ENCODE peak calls at places on chromosomes 1 and 21, in five cellular contexts. K is amygdala, Z is iris pigment epithelial cell, Y is NCI-H345, V is activated gamma-delta T cell treated with Interleukin-2 at 50 U/mL for 16 hours. E is an unnamed sample.

GRCh38 chr1:193905288-193906085 is 719.1 kb upstream of the B3GALT2 start:
- DNase-seq in K (no peak), Z (peak), Y (no peak), V (no peak), E (no peak)

GRCh38 chr1:156912310-156912709 is 8.1 kb upstream of the LRRC71 start:
- DNase-seq in K (no peak), Z (no peak), Y (no peak), V (no peak), E (no peak)

GRCh38 chr1:29550119-29550841 is 314.0 kb downstream of the PTPRU start:
- DNase-seq in K (no peak), Z (no peak), Y (no peak), V (no peak), E (no peak)

GRCh38 chr1:107707111-107707510 is 257.9 kb downstream of the VAV3 start:
- DNase-seq in K (no peak), Z (no peak), Y (no peak), V (no peak), E (no peak)

GRCh38 chr1:29267341-29268070 is 31.2 kb downstream of the PTPRU start:
- DNase-seq in K (no peak), Z (no peak), Y (no peak), V (no peak), E (no peak)

GRCh38 chr1:26295194-26296138 is 11.0 kb downstream of the UBXN11 start:
- DNase-seq in K (no peak), Z (no peak), Y (no peak), V (no peak), E (no peak)

GRCh38 chr1:245686446-245687030 is 531.8 kb downstream of the KIF26B start:
- DNase-seq in K (no peak), Z (no peak), Y (no peak), V (no peak), E (no peak)

GRCh38 chr1:211551628-211552465 is 27.1 kb downstream of the SLC30A1 start:
- DNase-seq in K (no peak), Z (peak), Y (no peak), V (no peak), E (no peak)

GRCh38 chr1:197065549-197065948 is 1.5 kb downstream of the F13B start:
- DNase-seq in K (no peak), Z (peak), Y (no peak), V (no peak), E (no peak)

GRCh38 chr1:70204578-70204977 is 801 bp downstream of the LRRC40 start:
- DNase-seq in K (no peak), Z (no peak), Y (no peak), V (no peak), E (no peak)

GRCh38 chr21:26811031-26811430 is 34.2 kb downstream of the ADAMTS1 start:
- DNase-seq in K (no peak), Z (peak), Y (no peak), V (no peak), E (no peak)

GRCh38 chr1:36420836-36421317 is 23.2 kb upstream of the LSM10 start:
- DNase-seq in K (peak), Z (peak), Y (peak), V (peak), E (peak)

GRCh38 chr1:184752656-184753055 is 2.0 kb downstream of the EDEM3 start:
- DNase-seq in K (no peak), Z (no peak), Y (no peak), V (no peak), E (no peak)

GRCh38 chr1:173478099-173478555 is 992 bp downstream of the PRDX6 start:
- DNase-seq in K (peak), Z (peak), Y (peak), V (no peak), E (peak)

GRCh38 chr1:214213136-214213535 is 67.8 kb upstream of the SMYD2 start:
- DNase-seq in K (no peak), Z (peak), Y (no peak), V (no peak), E (no peak)

GRCh38 chr1:147627435-147628110 is 42.8 kb downstream of the ACP6 start:
- DNase-seq in K (no peak), Z (peak), Y (peak), V (peak), E (peak)

GRCh38 chr1:109531205-109531779 is 8.4 kb upstream of the GPR61 start:
- DNase-seq in K (no peak), Z (no peak), Y (no peak), V (no peak), E (no peak)

GRCh38 chr1:53411541-53412152 is 47.6 kb upstream of the DMRTB1 start:
- DNase-seq in K (no peak), Z (peak), Y (no peak), V (no peak), E (peak)

GRCh38 chr1:50929376-50929958 is 30.6 kb downstream of the FAF1 start:
- DNase-seq in K (no peak), Z (peak), Y (peak), V (no peak), E (peak)

GRCh38 chr1:37755290-37755689 is 9.6 kb downstream of the EPHA10 start:
- DNase-seq in K (no peak), Z (no peak), Y (no peak), V (no peak), E (no peak)

GRCh38 chr1:31261916-31262315 is 22.2 kb upstream of the NKAIN1 start:
- DNase-seq in K (no peak), Z (no peak), Y (no peak), V (no peak), E (no peak)

GRCh38 chr1:79792212-79792575 is 785.7 kb upstream of the ADGRL4 start:
- DNase-seq in K (no peak), Z (peak), Y (no peak), V (no peak), E (no peak)

GRCh38 chr1:61131716-61132115 is 49.4 kb downstream of the NFIA start:
- DNase-seq in K (no peak), Z (peak), Y (no peak), V (no peak), E (no peak)

GRCh38 chr21:34722684-34723300 is 54.0 kb downstream of the CLIC6 start:
- DNase-seq in K (no peak), Z (no peak), Y (peak), V (peak), E (no peak)

GRCh38 chr21:46093668-46094400 is 4.1 kb upstream of the COL6A2 start:
- DNase-seq in K (no peak), Z (no peak), Y (no peak), V (no peak), E (no peak)

GRCh38 chr1:227732586-227733308 is 2.4 kb downstream of the JMJD4 start:
- DNase-seq in K (no peak), Z (no peak), Y (no peak), V (no peak), E (no peak)

GRCh38 chr1:53807916-53808315 is 30.2 kb downstream of the NDC1 start:
- DNase-seq in K (no peak), Z (peak), Y (no peak), V (no peak), E (no peak)

GRCh38 chr1:66617362-66617761 is 83.4 kb downstream of the SGIP1 start:
- DNase-seq in K (no peak), Z (no peak), Y (no peak), V (no peak), E (peak)

GRCh38 chr1:204152310-204153044 is 633 bp upstream of the ETNK2 start:
- DNase-seq in K (no peak), Z (no peak), Y (no peak), V (no peak), E (no peak)

GRCh38 chr1:203475012-203475981 is at the start of gene PRELP:
- DNase-seq in K (peak), Z (no peak), Y (peak), V (no peak), E (no peak)

E was measured in SK-N-DZ.